ENCODE peak calls at places on chromosomes 6 and 20, in ten cellular contexts. M, B, W, P, L, U, C, O, R and K are unnamed samples.
A peak's percentile ranks its signal among the peaks of the same experiment; 100 is the strongest.

GRCh38 chr20:496126-496696 is 33.9 kb upstream of the TBC1D20 start:
- DNase-seq in C (no peak), M (no peak), R (peak; percentile 27), P (no peak), O (no peak), W (no peak), B (no peak), U (no peak), L (no peak), K (no peak)

GRCh38 chr20:3371757-3372156 is 35.7 kb downstream of the DNAAF9 start:
- DNase-seq in W (no peak), U (no peak), R (no peak), L (no peak), C (no peak), B (no peak), M (no peak), P (no peak), O (no peak), K (no peak)

GRCh38 chr6:31272856-31273626 is 1.1 kb upstream of the HLA-C start:
- DNase-seq in B (no peak), U (no peak), R (no peak), L (no peak), O (no peak), P (peak; percentile 37), M (no peak), W (no peak), C (no peak), K (peak; percentile 22)

GRCh38 chr6:99019341-99019740 is 71.6 kb upstream of the FBXL4 start:
- DNase-seq in B (no peak), M (no peak), L (no peak), C (peak; percentile 40), O (no peak), P (no peak), U (no peak), R (no peak), W (no peak), K (no peak)

GRCh38 chr20:23284009-23284408 is 66.6 kb upstream of the NXT1 start:
- DNase-seq in O (no peak), W (no peak), C (no peak), R (no peak), B (no peak), U (no peak), L (no peak), P (no peak), M (no peak), K (no peak)

GRCh38 chr20:36390719-36391415 is 84.7 kb downstream of the DLGAP4 start:
- DNase-seq in P (no peak), M (no peak), O (no peak), U (no peak), W (no peak), C (no peak), L (no peak), B (no peak), R (no peak), K (no peak)

GRCh38 chr6:16168858-16169257 is 40.0 kb downstream of the MYLIP start:
- DNase-seq in O (peak; percentile 73), C (no peak), B (no peak), R (peak; percentile 66), W (no peak), M (no peak), P (no peak), L (no peak), U (no peak), K (no peak)

GRCh38 chr20:23050847-23051627 is 1.6 kb upstream of the THBD start:
- DNase-seq in U (peak; percentile 81), L (peak; percentile 91), O (peak; percentile 98), M (peak; percentile 49), R (peak; percentile 92), C (peak; percentile 48), P (no peak), B (peak; percentile 88), W (peak; percentile 87), K (no peak)

GRCh38 chr20:62386383-62387218 is at the start of gene RPS21:
- DNase-seq in R (peak; percentile 92), C (peak; percentile 79), W (peak; percentile 92), L (peak; percentile 98), O (peak; percentile 96), U (peak; percentile 86), M (peak; percentile 57), B (peak; percentile 94), P (peak; percentile 93), K (peak; percentile 89)

GRCh38 chr20:15296422-15296821 is 959.0 kb upstream of the FLRT3 start:
- DNase-seq in M (no peak), R (no peak), B (no peak), U (no peak), P (no peak), L (no peak), C (no peak), W (no peak), O (no peak), K (no peak)

GRCh38 chr20:7090753-7091310 is 323.3 kb downstream of the BMP2 start:
- DNase-seq in P (no peak), R (no peak), B (peak; percentile 38), L (no peak), W (no peak), U (no peak), O (peak; percentile 67), M (no peak), C (no peak), K (no peak)

GRCh38 chr6:158783167-158783450 is 36.1 kb downstream of the EZR start:
- DNase-seq in C (no peak), U (no peak), B (no peak), W (no peak), O (no peak), M (no peak), P (no peak), R (no peak), L (no peak), K (no peak)

DNA sequence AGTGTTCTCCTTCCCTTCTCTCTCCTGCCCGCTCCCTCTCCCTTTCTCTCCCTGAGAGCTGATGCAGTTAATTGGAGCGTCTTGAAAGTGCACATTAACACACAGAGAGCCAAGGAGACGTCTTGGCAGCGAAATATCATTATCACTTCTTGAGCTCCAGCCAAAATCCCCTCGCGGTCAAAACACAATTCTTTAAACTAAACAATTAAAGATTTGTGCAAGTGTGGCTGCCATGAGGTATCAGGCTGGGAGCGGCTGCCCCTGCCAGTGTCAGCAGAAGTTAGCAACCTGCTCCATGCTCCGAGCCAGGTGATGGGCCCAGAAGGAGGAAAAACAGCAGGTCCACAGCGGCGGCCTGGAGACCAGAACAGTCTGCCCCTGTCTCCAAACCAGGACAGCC is 100.9 kb upstream of the FOXP4 start:
- DNase-seq in O (peak; percentile 39), W (no peak), R (peak; percentile 69), P (no peak), U (no peak), C (peak; percentile 44), L (no peak), B (no peak), M (no peak), K (no peak)
- H3K27me3 ChIP-seq in O (no peaks in the 10 kb centered on the region), W (peaks cover 30% of the 10 kb centered on the region), R (no peaks in the 10 kb centered on the region), P (no peaks in the 10 kb centered on the region), U (no peaks in the 10 kb centered on the region), C (peaks cover 17% of the 10 kb centered on the region), L (peaks cover 39% of the 10 kb centered on the region), B (peaks cover 4% of the 10 kb centered on the region), M (no peaks in the 10 kb centered on the region), K (peaks cover 6% of the 10 kb centered on the region)

DNA sequence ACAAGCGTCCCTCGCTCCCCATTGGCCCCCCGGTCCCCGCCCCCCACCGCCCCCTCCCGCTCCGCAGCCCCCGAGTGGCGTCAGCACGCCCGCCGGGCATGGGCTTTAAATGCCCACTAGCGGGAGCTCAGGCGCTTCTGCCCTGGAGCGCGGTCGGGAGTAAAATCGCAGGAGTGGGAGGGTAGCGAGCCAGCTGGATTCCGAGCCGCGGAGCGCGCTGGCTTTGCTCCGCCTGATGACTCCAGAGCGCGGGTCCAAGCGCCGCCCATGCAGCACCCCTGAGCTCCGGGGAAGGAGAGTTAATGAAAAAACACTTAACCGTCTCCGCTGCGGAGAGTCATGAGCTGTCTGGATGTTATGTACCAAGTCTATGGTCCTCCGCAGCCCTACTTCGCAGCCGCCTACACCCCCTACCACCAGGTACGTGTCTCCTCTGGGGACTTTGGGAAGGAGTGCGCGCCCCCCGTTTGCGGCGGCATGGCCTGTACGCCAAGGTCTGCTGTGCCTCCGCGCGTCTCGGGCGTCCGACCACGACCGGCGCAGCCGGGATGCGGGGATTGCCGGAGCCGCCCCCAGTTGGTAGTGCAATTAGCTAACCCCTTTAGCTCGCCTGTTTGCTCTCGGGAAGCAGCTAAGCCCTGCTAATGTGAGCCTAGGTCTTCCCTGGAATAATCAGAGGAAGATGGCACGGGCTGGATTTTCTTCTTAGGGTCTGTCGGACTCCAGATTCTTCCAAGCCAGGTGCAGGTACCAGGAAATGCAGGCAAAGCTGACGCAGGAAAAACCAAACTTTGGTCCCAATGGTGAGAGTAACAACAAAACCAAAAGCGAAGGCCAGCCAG is at the start of gene VGLL2:
- DNase-seq in O (peak; percentile 86), P (no peak), L (peak; percentile 71), C (peak; percentile 25), R (peak; percentile 62), M (no peak), B (peak; percentile 70), U (no peak), W (peak; percentile 27), K (no peak)
- TF ChIP-seq CTCF in O (peak; percentile 24), P (no peak), L (no peak), C (no peak), R (peak; percentile 14), M (no peak), B (no peak), U (no peak), W (peak; percentile 36), K (no peak)

DNA sequence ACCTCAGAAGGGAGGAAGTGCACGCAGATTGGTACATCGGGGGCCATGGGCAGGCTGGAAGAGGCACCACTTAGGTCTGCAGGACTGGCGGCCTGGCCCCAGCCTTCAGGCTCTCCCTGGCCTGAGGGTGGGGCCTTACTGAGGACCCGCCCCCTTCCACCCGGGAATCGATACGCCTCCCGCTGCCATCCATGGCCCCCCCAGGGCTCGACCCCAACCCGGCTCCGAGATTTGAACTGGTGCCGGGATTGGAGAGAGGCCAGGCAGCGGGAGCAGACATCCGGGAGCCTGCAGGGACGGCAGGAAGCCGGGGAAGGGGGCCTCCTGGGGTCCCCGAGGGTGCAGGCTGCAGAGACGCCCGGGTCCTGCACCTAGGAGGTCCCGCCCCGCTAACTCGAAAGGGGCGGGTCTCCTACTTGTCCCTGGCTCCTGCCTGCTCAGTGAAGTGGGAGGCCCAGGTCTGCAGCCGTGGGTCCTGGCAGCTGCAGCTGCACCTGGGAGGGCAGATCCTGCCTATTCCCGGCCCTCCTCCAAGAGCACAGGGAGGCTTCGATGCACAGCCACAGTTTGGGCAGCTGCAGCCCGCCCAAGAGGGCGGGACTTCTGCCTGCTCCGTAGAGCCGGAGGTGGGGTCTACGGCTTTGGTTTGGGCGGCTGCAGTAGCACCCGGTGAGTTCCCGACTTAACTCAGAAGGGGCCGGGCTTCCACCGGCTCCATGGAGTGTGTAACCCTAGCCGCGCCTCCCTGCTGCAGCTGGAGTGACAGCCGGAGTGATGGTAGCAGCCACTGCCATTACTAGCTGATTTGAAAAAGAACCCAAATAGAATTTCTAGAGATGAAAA is 35.2 kb upstream of the TBC1D22B start:
- DNase-seq in R (peak; percentile 93), P (peak; percentile 60), U (no peak), L (peak; percentile 91), B (peak; percentile 98), O (peak; percentile 98), C (peak; percentile 84), M (no peak), W (peak; percentile 79), K (peak; percentile 60)
- H3K27ac ChIP-seq in R (peak overlapping the region; percentile 32), P (no peak overlapping the region), U (no peak overlapping the region), L (peak overlapping the region; percentile 66), B (no peak overlapping the region), O (peak overlapping the region; percentile 7), C (no peak overlapping the region), M (peak overlapping the region; percentile 48), W (peak overlapping the region; percentile 63), K (no peak overlapping the region)

DNA sequence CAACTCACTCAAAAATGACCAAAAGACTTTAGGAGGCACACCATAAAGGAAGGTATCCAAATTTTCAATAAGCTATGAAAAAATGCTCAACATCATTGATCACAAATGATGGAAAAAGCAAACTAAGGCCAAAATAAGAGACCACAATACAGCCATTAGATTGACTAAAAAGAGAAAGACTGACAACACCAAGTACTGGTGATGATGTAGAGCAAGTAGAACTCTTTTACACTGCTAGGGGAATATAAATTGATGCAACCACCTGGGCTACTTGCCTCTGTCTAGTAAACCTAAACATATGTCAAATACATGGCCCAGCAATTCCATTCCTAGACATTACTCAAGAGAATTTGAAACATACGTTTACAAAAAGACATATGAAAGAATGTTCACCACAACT is 148.6 kb downstream of the GRM4 start:
- DNase-seq in B (no peak), U (no peak), L (no peak), P (no peak), W (no peak), C (no peak), R (no peak), M (no peak), O (no peak), K (no peak)
- H3K27me3 ChIP-seq in B (peaks cover 3% of the 10 kb centered on the region), U (peaks cover 14% of the 10 kb centered on the region), L (peaks cover 26% of the 10 kb centered on the region), P (no peaks in the 10 kb centered on the region), W (peaks cover 88% of the 10 kb centered on the region), C (peaks cover 11% of the 10 kb centered on the region), R (no peaks in the 10 kb centered on the region), M (no peaks in the 10 kb centered on the region), O (peaks cover 80% of the 10 kb centered on the region), K (peaks cover 5% of the 10 kb centered on the region)